ENCODE peak calls at places on chromosomes 7 and 10, in four cellular contexts. W is NCI-H524 treated with DMSO at 0.1 percent for 48 hours; P is stimulated activated CD8-positive, alpha-beta memory T cell treated with anti-CD3 and anti-CD28 coated beads, Interleukin-4, amount 100 ng/mL, for 1 hour; M is neural progenitor cell. A is an unnamed sample.

GRCh38 chr10:24034571-24034970 is 174.4 kb upstream of the KIAA1217 start:
- DNase-seq in W (no peak), M (no peak), P (no peak), A (no peak)

GRCh38 chr7:65927489-65928448 is 54.2 kb downstream of the GUSB start:
- DNase-seq in P (no peak), M (no peak), W (no peak), A (no peak)

GRCh38 chr10:72831696-72832355 is 61.7 kb upstream of the OIT3 start:
- DNase-seq in M (no peak), W (no peak), P (no peak), A (no peak)

GRCh38 chr7:45140827-45141226 is 16.8 kb upstream of the RAMP3 start:
- DNase-seq in P (no peak), M (no peak), W (no peak), A (no peak)

GRCh38 chr7:74479961-74480829 is 26.5 kb downstream of the GTF2IRD1 start:
- DNase-seq in W (peak), P (no peak), M (peak), A (peak)

GRCh38 chr10:95657250-95657649 is 739 bp upstream of the ALDH18A1 start:
- DNase-seq in W (no peak), M (no peak), P (no peak), A (no peak)

GRCh38 chr10:126685756-126686155 is 15.3 kb upstream of the C10orf90 start:
- DNase-seq in P (no peak), W (no peak), M (no peak), A (no peak)

GRCh38 chr7:142961973-142962913 is at the start of gene KEL:
- DNase-seq in P (no peak), M (no peak), W (no peak), A (no peak)

GRCh38 chr10:13349776-13350274 is 1.7 kb upstream of the SEPHS1 start:
- DNase-seq in W (no peak), P (no peak), M (peak), A (no peak)

GRCh38 chr10:6046458-6047325 is 15.5 kb downstream of the IL2RA start:
- DNase-seq in M (no peak), W (no peak), P (no peak), A (no peak)

GRCh38 chr10:32929634-32930033 is 28.4 kb downstream of the ITGB1 start:
- DNase-seq in W (no peak), M (no peak), P (no peak), A (no peak)

A was measured in amygdala.